ENCODE peak calls at places on chromosome 1, in seven cellular contexts. G is Calu3; C is omental fat pad; T is mesendoderm; X is pancreas; Y is CD8-positive, alpha-beta T cell; D is uterus. H is an unnamed sample.

GRCh38 chr1:181807251-181807650 is 254.3 kb downstream of the ZNF648 start:
- DNase-seq in G (no peak), C (no peak), T (peak; percentile 30), X (no peak), Y (no peak), D (no peak), H (no peak)

GRCh38 chr1:157844084-157844830 is 2.6 kb upstream of the CD5L start:
- DNase-seq in G (no peak), C (no peak), T (no peak), X (no peak), Y (no peak), D (no peak), H (no peak)

GRCh38 chr1:226708342-226708780 is 30.7 kb downstream of the ITPKB start:
- DNase-seq in G (no peak), C (no peak), T (no peak), X (no peak), Y (no peak), D (peak; percentile 72), H (no peak)

GRCh38 chr1:181726608-181727007 is 243.3 kb downstream of the CACNA1E start:
- DNase-seq in G (no peak), C (no peak), T (peak; percentile 34), X (no peak), Y (no peak), D (no peak), H (no peak)

GRCh38 chr1:1560178-1560577 is 14.5 kb downstream of the SSU72 start:
- DNase-seq in G (no peak), C (no peak), T (no peak), X (no peak), Y (no peak), D (no peak), H (no peak)

GRCh38 chr1:86758570-86758969 is 54.2 kb downstream of the SH3GLB1 start:
- DNase-seq in G (peak; percentile 49), C (no peak), T (no peak), X (peak; percentile 42), Y (no peak), D (no peak), H (no peak)

GRCh38 chr1:23558140-23558871 is 995 bp downstream of the ID3 start:
- DNase-seq in G (peak; percentile 40), C (no peak), T (no peak), X (peak; percentile 94), Y (peak; percentile 45), D (peak; percentile 53), H (peak; percentile 67)

GRCh38 chr1:110626890-110627289 is 20.7 kb upstream of the KCNA2 start:
- DNase-seq in G (no peak), C (no peak), T (no peak), X (no peak), Y (no peak), D (no peak), H (no peak)

GRCh38 chr1:210328746-210329488 is at the start of gene HHAT:
- DNase-seq in G (peak; percentile 84), C (no peak), T (peak; percentile 72), X (peak; percentile 75), Y (peak; percentile 56), D (peak; percentile 70), H (peak; percentile 63)

GRCh38 chr1:23799570-23800395 is 771 bp downstream of the GALE start:
- DNase-seq in G (peak; percentile 90), C (peak; percentile 49), T (peak; percentile 93), X (peak; percentile 69), Y (peak; percentile 34), D (peak; percentile 69), H (no peak)

GRCh38 chr1:201539561-201540404 is 856 bp downstream of the NAV1 start:
- DNase-seq in G (no peak), C (no peak), T (peak; percentile 86), X (no peak), Y (no peak), D (peak; percentile 61), H (peak; percentile 63)

GRCh38 chr1:1797731-1798341 is 19.6 kb upstream of the NADK start:
- DNase-seq in G (no peak), C (no peak), T (no peak), X (no peak), Y (no peak), D (no peak), H (no peak)

H was measured in dermis microvascular lymphatic vessel endothelial cell.